ENCODE peak calls at places on chromosome 20, in five cellular contexts. K, F, X, L and M are unnamed samples.

GRCh38 chr20:18628330-18628941 is 40.6 kb downstream of the DTD1 start:
- DNase-seq in X (no peak), L (no peak), F (no peak), K (no peak), M (no peak)

GRCh38 chr20:43936371-43936770 is 21.7 kb downstream of the TOX2 start:
- DNase-seq in K (no peak), L (no peak), F (no peak), X (no peak), M (no peak)

GRCh38 chr20:3871549-3872265 is 17.5 kb upstream of the PANK2 start:
- DNase-seq in X (no peak), L (no peak), F (no peak), K (no peak), M (no peak)

GRCh38 chr20:64053841-64054661 is 4.6 kb upstream of the SOX18 start:
- DNase-seq in F (no peak), L (peak), X (peak), K (no peak), M (peak)

GRCh38 chr20:58054744-58055373 is 173.6 kb downstream of the ANKRD60 start:
- DNase-seq in F (no peak), X (peak), K (no peak), L (peak), M (peak)

GRCh38 chr20:38449046-38449445 is 13.9 kb upstream of the SNHG17 start:
- DNase-seq in F (no peak), X (no peak), L (no peak), K (no peak), M (no peak)

GRCh38 chr20:35295674-35296073 is 3.4 kb upstream of the FAM83C start:
- DNase-seq in L (no peak), K (no peak), F (no peak), X (no peak), M (no peak)

GRCh38 chr20:22226849-22227248 is 357.5 kb downstream of the FOXA2 start:
- DNase-seq in X (no peak), K (no peak), L (no peak), F (no peak), M (no peak)

GRCh38 chr20:57769756-57770155 is 59.9 kb upstream of the PMEPA1 start:
- DNase-seq in F (no peak), K (no peak), L (no peak), X (no peak), M (no peak)

GRCh38 chr20:41078329-41078728 is 49.7 kb downstream of the TOP1 start:
- DNase-seq in F (no peak), L (no peak), X (no peak), K (peak), M (no peak)

GRCh38 chr20:57810511-57811372 is 100.9 kb upstream of the PMEPA1 start:
- DNase-seq in F (no peak), L (no peak), X (no peak), K (no peak), M (no peak)

GRCh38 chr20:22999756-23000155 is 35.4 kb upstream of the SSTR4 start:
- DNase-seq in F (no peak), K (no peak), L (no peak), X (no peak), M (no peak)

GRCh38 chr20:45229264-45230056 is 8.3 kb downstream of the SEMG2 start:
- DNase-seq in K (no peak), F (no peak), X (peak), L (no peak), M (no peak)

GRCh38 chr20:60167840-60168239 is 209.6 kb downstream of the CDH26 start:
- DNase-seq in K (no peak), X (no peak), F (no peak), L (no peak), M (no peak)

GRCh38 chr20:32523613-32524218 is 61.4 kb downstream of the NOL4L start:
- DNase-seq in L (no peak), F (no peak), K (no peak), X (no peak), M (peak)

GRCh38 chr20:52731086-52731485 is 241.1 kb upstream of the TSHZ2 start:
- DNase-seq in F (no peak), X (no peak), K (no peak), L (no peak), M (no peak)

GRCh38 chr20:34302312-34302722 is 838 bp downstream of the AHCY start:
- DNase-seq in X (no peak), F (no peak), K (no peak), L (no peak), M (no peak)

GRCh38 chr20:49386848-49387605 is 95.4 kb downstream of the KCNB1 start:
- DNase-seq in K (no peak), F (no peak), L (peak), X (no peak), M (no peak)

GRCh38 chr20:23091741-23092408 is 5.8 kb upstream of the CD93 start:
- DNase-seq in X (no peak), K (no peak), F (no peak), L (no peak), M (no peak)

GRCh38 chr20:20803011-20803410 is 90.6 kb upstream of the RALGAPA2 start:
- DNase-seq in L (no peak), X (no peak), K (no peak), F (no peak), M (no peak)

GRCh38 chr20:2005831-2006426 is 12.1 kb upstream of the PDYN start:
- DNase-seq in X (peak), F (peak), L (no peak), K (peak), M (peak)

GRCh38 chr20:34369265-34369664 is 6.2 kb downstream of the ITCH start:
- DNase-seq in X (no peak), L (no peak), K (no peak), F (no peak), M (no peak)

GRCh38 chr20:63957690-63958441 is 1.6 kb upstream of the UCKL1 start:
- DNase-seq in X (peak), L (no peak), K (no peak), F (no peak), M (peak)

GRCh38 chr20:43563991-43564390 is 5.2 kb downstream of the SGK2 start:
- DNase-seq in F (no peak), L (no peak), K (no peak), X (peak), M (no peak)

GRCh38 chr20:62543470-62544302 is 67.9 kb upstream of the GATA5 start:
- DNase-seq in K (no peak), F (no peak), L (peak), X (no peak), M (no peak)

GRCh38 chr20:57425150-57426013 is 34.2 kb downstream of the RBM38 start:
- DNase-seq in K (no peak), F (no peak), L (no peak), X (peak), M (no peak)

GRCh38 chr20:62723768-62724420 is 15.3 kb downstream of the NTSR1 start:
- DNase-seq in X (peak), L (no peak), F (no peak), K (no peak), M (peak)

GRCh38 chr20:63696628-63697356 is at the start of gene TNFRSF6B:
- DNase-seq in L (no peak), F (no peak), K (no peak), X (peak), M (peak)

GRCh38 chr20:47300071-47300470 is 56.4 kb downstream of the ZMYND8 start:
- DNase-seq in K (no peak), L (no peak), X (no peak), F (no peak), M (no peak)

GRCh38 chr20:25272223-25273000 is 24.5 kb downstream of the PYGB start:
- DNase-seq in F (no peak), K (no peak), L (no peak), X (peak), M (peak)

GRCh38 chr20:50762435-50763201 is 31.2 kb downstream of the PARD6B start:
- DNase-seq in X (peak), L (peak), F (no peak), K (no peak), M (peak)

GRCh38 chr20:58875111-58875510 is 22.6 kb downstream of the GNAS start:
- DNase-seq in X (no peak), K (no peak), F (no peak), L (no peak), M (no peak)

GRCh38 chr20:44153636-44154043 is 33.3 kb downstream of the JPH2 start:
- DNase-seq in X (no peak), K (no peak), L (peak), F (no peak), M (no peak)

GRCh38 chr20:32930701-32931100 is 72.0 kb downstream of the EFCAB8 start:
- DNase-seq in F (no peak), X (no peak), K (no peak), L (no peak), M (no peak)

GRCh38 chr20:59006864-59007757 is at the start of gene CTSZ:
- DNase-seq in F (no peak), X (peak), K (no peak), L (peak), M (peak)

GRCh38 chr20:16664031-16664430 is 65.8 kb upstream of the SNRPB2 start:
- DNase-seq in L (no peak), X (no peak), K (no peak), F (no peak), M (no peak)

GRCh38 chr20:47244451-47244850 is 112.0 kb downstream of the ZMYND8 start:
- DNase-seq in X (no peak), L (no peak), F (no peak), K (no peak), M (no peak)